ENCODE peak calls at places on chromosomes 13 and 19, in seven cellular contexts. One of them, this sample, is unnamed.

GRCh38 chr13:76715043-76715442 is 171.2 kb downstream of the KCTD12 start:
- DNase-seq in type B pancreatic cell: no peak
- DNase-seq in A549: no peak
- DNase-seq in breast epithelium: no peak
- DNase-seq in AG10803: no peak
- DNase-seq in choroid plexus epithelial cell: no peak
- DNase-seq in cardiac muscle cell: no peak
- DNase-seq in this sample: no peak

GRCh38 chr19:8505680-8506401 is 3.4 kb upstream of the PRAM1 start:
- DNase-seq in type B pancreatic cell: peak
- DNase-seq in choroid plexus epithelial cell: peak
- DNase-seq in AG10803: peak
- DNase-seq in cardiac muscle cell: peak
- DNase-seq in breast epithelium: peak
- DNase-seq in A549: peak
- DNase-seq in this sample: peak

GRCh38 chr19:44741258-44741731 is 7.2 kb upstream of the BCL3 start:
- DNase-seq in breast epithelium: no peak
- DNase-seq in type B pancreatic cell: no peak
- DNase-seq in choroid plexus epithelial cell: no peak
- DNase-seq in A549: no peak
- DNase-seq in AG10803: peak
- DNase-seq in cardiac muscle cell: peak
- DNase-seq in this sample: no peak

GRCh38 chr13:75838366-75839017 is 202.4 kb downstream of the LMO7 start:
- DNase-seq in type B pancreatic cell: no peak
- DNase-seq in A549: no peak
- DNase-seq in choroid plexus epithelial cell: no peak
- DNase-seq in cardiac muscle cell: no peak
- DNase-seq in breast epithelium: peak
- DNase-seq in AG10803: peak
- DNase-seq in this sample: no peak

GRCh38 chr13:48412100-48412556 is 785 bp downstream of the LPAR6 start:
- DNase-seq in AG10803: no peak
- DNase-seq in type B pancreatic cell: no peak
- DNase-seq in cardiac muscle cell: peak
- DNase-seq in breast epithelium: no peak
- DNase-seq in choroid plexus epithelial cell: peak
- DNase-seq in A549: no peak
- DNase-seq in this sample: no peak

GRCh38 chr13:18212873-18213272 is 968.8 kb downstream of the TUBA3C start:
- DNase-seq in choroid plexus epithelial cell: peak
- DNase-seq in cardiac muscle cell: peak
- DNase-seq in type B pancreatic cell: no peak
- DNase-seq in A549: no peak
- DNase-seq in breast epithelium: no peak
- DNase-seq in AG10803: no peak
- DNase-seq in this sample: peak

GRCh38 chr13:50461189-50461588 is 382.3 kb downstream of the DLEU7 start:
- DNase-seq in AG10803: no peak
- DNase-seq in type B pancreatic cell: no peak
- DNase-seq in choroid plexus epithelial cell: no peak
- DNase-seq in cardiac muscle cell: no peak
- DNase-seq in breast epithelium: no peak
- DNase-seq in A549: no peak
- DNase-seq in this sample: no peak

GRCh38 chr19:48962029-48962848 is 2.9 kb upstream of the FTL start:
- DNase-seq in choroid plexus epithelial cell: peak
- DNase-seq in AG10803: no peak
- DNase-seq in type B pancreatic cell: no peak
- DNase-seq in cardiac muscle cell: peak
- DNase-seq in breast epithelium: no peak
- DNase-seq in A549: peak
- DNase-seq in this sample: peak

GRCh38 chr13:101554420-101555125 is 102.1 kb downstream of the ITGBL1 start:
- DNase-seq in breast epithelium: no peak
- DNase-seq in type B pancreatic cell: no peak
- DNase-seq in AG10803: peak
- DNase-seq in A549: no peak
- DNase-seq in cardiac muscle cell: no peak
- DNase-seq in choroid plexus epithelial cell: no peak
- DNase-seq in this sample: no peak

GRCh38 chr13:47499358-47500150 is 501.5 kb downstream of the SUCLA2 start:
- DNase-seq in A549: no peak
- DNase-seq in AG10803: peak
- DNase-seq in type B pancreatic cell: no peak
- DNase-seq in breast epithelium: no peak
- DNase-seq in cardiac muscle cell: peak
- DNase-seq in choroid plexus epithelial cell: peak
- DNase-seq in this sample: no peak

GRCh38 chr13:33743438-33744368 is 74.2 kb upstream of the RFC3 start:
- DNase-seq in choroid plexus epithelial cell: peak
- DNase-seq in A549: no peak
- DNase-seq in AG10803: no peak
- DNase-seq in breast epithelium: no peak
- DNase-seq in cardiac muscle cell: peak
- DNase-seq in type B pancreatic cell: no peak
- DNase-seq in this sample: peak

GRCh38 chr19:16118489-16119033 is 6.9 kb downstream of the RAB8A start:
- DNase-seq in AG10803: no peak
- DNase-seq in type B pancreatic cell: no peak
- DNase-seq in A549: no peak
- DNase-seq in choroid plexus epithelial cell: no peak
- DNase-seq in breast epithelium: no peak
- DNase-seq in cardiac muscle cell: no peak
- DNase-seq in this sample: peak

GRCh38 chr13:111380431-111380830 is 60.0 kb downstream of the TEX29 start:
- DNase-seq in AG10803: no peak
- DNase-seq in A549: no peak
- DNase-seq in type B pancreatic cell: peak
- DNase-seq in cardiac muscle cell: no peak
- DNase-seq in breast epithelium: no peak
- DNase-seq in choroid plexus epithelial cell: no peak
- DNase-seq in this sample: no peak

GRCh38 chr13:76783798-76784197 is 102.4 kb downstream of the KCTD12 start:
- DNase-seq in breast epithelium: peak
- DNase-seq in A549: no peak
- DNase-seq in choroid plexus epithelial cell: no peak
- DNase-seq in cardiac muscle cell: no peak
- DNase-seq in type B pancreatic cell: no peak
- DNase-seq in AG10803: no peak
- DNase-seq in this sample: no peak

GRCh38 chr19:33283578-33283977 is 18.8 kb downstream of the CEBPA start:
- DNase-seq in AG10803: no peak
- DNase-seq in choroid plexus epithelial cell: no peak
- DNase-seq in cardiac muscle cell: no peak
- DNase-seq in type B pancreatic cell: no peak
- DNase-seq in breast epithelium: no peak
- DNase-seq in A549: no peak
- DNase-seq in this sample: no peak

GRCh38 chr19:4241824-4242430 is 5.0 kb upstream of the YJU2 start:
- DNase-seq in AG10803: no peak
- DNase-seq in A549: no peak
- DNase-seq in choroid plexus epithelial cell: no peak
- DNase-seq in breast epithelium: no peak
- DNase-seq in cardiac muscle cell: no peak
- DNase-seq in type B pancreatic cell: no peak
- DNase-seq in this sample: no peak
- TF ChIP-seq CTCF in AG10803: no peak
- TF ChIP-seq CTCF in A549: no peak
- TF ChIP-seq CTCF in choroid plexus epithelial cell: no peak
- TF ChIP-seq CTCF in breast epithelium: no peak
- TF ChIP-seq CTCF in cardiac muscle cell: no peak
- TF ChIP-seq CTCF in type B pancreatic cell: no peak
- TF ChIP-seq CTCF in this sample: no peak

DNA sequence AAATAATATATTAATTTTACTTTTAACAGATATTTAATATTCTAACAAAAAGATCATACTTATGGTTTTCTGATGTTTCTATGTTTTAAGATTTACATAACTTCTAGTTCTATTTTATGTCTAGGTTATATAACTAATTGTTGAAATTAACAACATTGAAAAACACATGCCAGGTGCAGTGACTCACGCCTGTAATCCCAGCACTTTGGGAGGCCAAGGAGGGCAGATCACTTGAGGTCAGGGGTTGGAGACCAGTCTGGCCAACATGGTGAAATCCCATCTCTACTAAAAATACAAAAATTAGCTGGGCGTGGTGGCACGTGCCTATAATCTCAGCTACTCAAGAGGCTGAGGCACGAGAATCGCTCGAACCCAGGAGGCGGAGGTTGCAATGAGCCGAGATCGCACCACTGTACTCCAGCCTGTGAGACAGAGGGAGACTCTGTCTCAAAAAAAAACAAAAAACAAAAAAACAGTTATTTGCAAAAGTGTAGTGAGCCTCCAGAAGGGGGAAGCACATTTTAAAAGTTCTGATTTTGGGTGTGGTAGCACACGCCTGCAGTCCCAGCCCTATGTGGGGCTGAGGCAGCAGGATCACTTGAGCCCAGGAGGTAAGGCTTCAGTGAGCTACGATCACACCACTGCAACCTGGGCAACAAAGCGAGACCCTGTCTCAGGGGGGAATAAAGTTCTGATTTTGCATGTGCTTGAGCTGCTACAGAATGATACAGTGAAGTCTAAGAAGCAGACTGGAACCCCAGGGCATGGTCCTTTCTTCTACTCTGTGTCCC is 18.6 kb downstream of the MIPEP start:
- DNase-seq in type B pancreatic cell: no peak
- DNase-seq in A549: no peak
- DNase-seq in choroid plexus epithelial cell: no peak
- DNase-seq in AG10803: peak
- DNase-seq in breast epithelium: no peak
- DNase-seq in cardiac muscle cell: no peak
- DNase-seq in this sample: no peak
- TF ChIP-seq CTCF in type B pancreatic cell: peak
- TF ChIP-seq CTCF in A549: no peak
- TF ChIP-seq CTCF in choroid plexus epithelial cell: peak
- TF ChIP-seq CTCF in AG10803: peak
- TF ChIP-seq CTCF in breast epithelium: no peak
- TF ChIP-seq CTCF in cardiac muscle cell: no peak
- TF ChIP-seq CTCF in this sample: no peak

GRCh38 chr13:94599877-94600276 is 1.8 kb upstream of the GPR180 start:
- DNase-seq in type B pancreatic cell: no peak
- DNase-seq in A549: no peak
- DNase-seq in choroid plexus epithelial cell: no peak
- DNase-seq in cardiac muscle cell: no peak
- DNase-seq in AG10803: no peak
- DNase-seq in breast epithelium: no peak
- DNase-seq in this sample: no peak

GRCh38 chr13:94596575-94596971 is 621 bp upstream of the TGDS start:
- DNase-seq in A549: no peak
- DNase-seq in AG10803: no peak
- DNase-seq in breast epithelium: no peak
- DNase-seq in choroid plexus epithelial cell: no peak
- DNase-seq in type B pancreatic cell: no peak
- DNase-seq in cardiac muscle cell: no peak
- DNase-seq in this sample: peak

GRCh38 chr13:94598281-94598680 is 2.3 kb upstream of the TGDS start:
- DNase-seq in breast epithelium: no peak
- DNase-seq in cardiac muscle cell: no peak
- DNase-seq in type B pancreatic cell: no peak
- DNase-seq in choroid plexus epithelial cell: no peak
- DNase-seq in AG10803: peak
- DNase-seq in A549: no peak
- DNase-seq in this sample: no peak

GRCh38 chr13:94595006-94595942 is 678 bp downstream of the TGDS start:
- DNase-seq in cardiac muscle cell: peak
- DNase-seq in AG10803: peak
- DNase-seq in type B pancreatic cell: no peak
- DNase-seq in A549: peak
- DNase-seq in breast epithelium: no peak
- DNase-seq in choroid plexus epithelial cell: peak
- DNase-seq in this sample: peak

DNA sequence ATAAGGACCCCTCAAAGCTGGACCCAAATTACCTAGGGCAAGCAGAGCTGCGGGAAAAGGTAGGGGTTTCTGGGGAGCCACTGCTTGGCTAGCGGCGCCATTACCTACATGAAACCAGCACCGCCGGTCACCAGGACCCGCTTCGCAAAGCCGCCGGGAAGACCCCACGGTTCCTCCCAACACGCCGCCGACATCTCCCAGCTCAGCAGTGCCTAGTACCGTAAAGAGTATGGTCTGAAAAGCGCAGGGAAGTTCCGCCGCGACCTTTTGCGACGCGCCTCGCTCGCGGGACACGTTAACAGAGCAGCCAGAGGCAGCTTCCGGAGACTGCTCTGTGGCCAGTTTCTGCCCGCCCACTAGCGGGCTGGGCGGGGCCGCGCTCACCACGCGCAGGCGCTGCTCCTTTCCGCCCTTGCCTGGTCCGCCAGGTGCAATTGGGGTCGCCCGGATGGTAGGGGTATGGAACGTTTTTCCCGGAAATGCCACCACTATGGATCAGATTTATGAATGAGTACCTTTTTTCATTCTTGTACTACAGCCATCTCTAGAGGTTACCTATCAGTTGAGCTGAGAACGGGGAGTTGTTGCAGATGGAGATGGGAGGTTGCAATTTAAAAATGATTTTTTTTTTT is at the start of gene TGDS:
- DNase-seq in AG10803: peak
- DNase-seq in type B pancreatic cell: peak
- DNase-seq in choroid plexus epithelial cell: peak
- DNase-seq in A549: peak
- DNase-seq in breast epithelium: peak
- DNase-seq in cardiac muscle cell: peak
- DNase-seq in this sample: peak
- TF ChIP-seq CTCF in AG10803: no peak
- TF ChIP-seq CTCF in type B pancreatic cell: peak
- TF ChIP-seq CTCF in choroid plexus epithelial cell: no peak
- TF ChIP-seq CTCF in A549: no peak
- TF ChIP-seq CTCF in breast epithelium: no peak
- TF ChIP-seq CTCF in cardiac muscle cell: no peak
- TF ChIP-seq CTCF in this sample: no peak

DNA sequence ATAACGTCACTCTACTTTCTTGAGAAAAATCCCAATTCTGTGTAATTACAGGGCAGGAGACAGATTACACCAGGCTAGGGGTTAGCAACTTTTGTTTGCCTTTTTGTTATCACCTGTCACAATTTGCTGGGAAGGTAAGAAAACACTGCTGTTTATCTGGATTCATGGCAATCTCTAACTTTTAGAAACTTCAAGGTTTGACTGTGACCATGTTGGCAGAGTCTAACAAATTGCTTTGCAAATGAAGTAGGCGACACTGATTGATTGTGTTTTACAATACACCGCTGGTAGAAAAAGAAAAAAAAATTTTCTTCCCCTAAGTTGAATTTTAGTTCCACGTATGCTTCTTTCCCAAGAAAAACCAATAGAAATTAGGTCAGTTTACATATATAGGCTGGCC is 10.4 kb upstream of the PDX1 start:
- DNase-seq in cardiac muscle cell: no peak
- DNase-seq in AG10803: no peak
- DNase-seq in type B pancreatic cell: no peak
- DNase-seq in choroid plexus epithelial cell: no peak
- DNase-seq in breast epithelium: no peak
- DNase-seq in A549: no peak
- DNase-seq in this sample: no peak
- TF ChIP-seq CTCF in cardiac muscle cell: no peak
- TF ChIP-seq CTCF in AG10803: no peak
- TF ChIP-seq CTCF in type B pancreatic cell: no peak
- TF ChIP-seq CTCF in choroid plexus epithelial cell: no peak
- TF ChIP-seq CTCF in breast epithelium: no peak
- TF ChIP-seq CTCF in A549: no peak
- TF ChIP-seq CTCF in this sample: no peak

This sample was measured in activated CD8-positive, alpha-beta T cell treated with anti-CD3 and anti-CD28 coated beads for 36 hours.